ENCODE peak calls at places on chromosomes 11 and 22, in ten cellular contexts. J is body of pancreas, O is NB4, T is HFF-Myc, N is sigmoid colon, W is prostate gland, V is A673, R is Panc1, B is astrocyte of the spinal cord, E is Peyer's patch. M is an unnamed sample.

GRCh38 chr22:49724893-49725489 is 102.7 kb downstream of the BRD1 start:
- DNase-seq in J (peak), N (no peak), T (no peak), B (peak), V (peak), E (peak), R (no peak), W (peak), O (peak), M (peak)

GRCh38 chr11:34439521-34440258 is 956 bp downstream of the CAT start:
- DNase-seq in B (no peak), J (peak), W (no peak), T (no peak), O (no peak), R (no peak), V (no peak), E (no peak), N (no peak), M (no peak)

GRCh38 chr11:82191690-82192089 is 542.0 kb downstream of the FAM181B start:
- DNase-seq in V (no peak), W (no peak), E (no peak), N (no peak), J (no peak), O (no peak), B (no peak), R (no peak), T (no peak), M (no peak)

GRCh38 chr22:36279219-36279666 is 26.3 kb downstream of the APOL1 start:
- DNase-seq in J (no peak), E (no peak), N (no peak), W (no peak), B (no peak), R (no peak), V (no peak), T (no peak), O (peak), M (no peak)

GRCh38 chr11:6647836-6648235 is 7.8 kb downstream of the DCHS1 start:
- DNase-seq in B (no peak), V (no peak), J (no peak), E (no peak), R (no peak), T (no peak), O (no peak), W (no peak), N (peak), M (no peak)

GRCh38 chr11:130785376-130786110 is 130.7 kb downstream of the SNX19 start:
- DNase-seq in N (no peak), T (no peak), W (no peak), O (peak), R (no peak), E (no peak), B (peak), J (no peak), V (peak), M (peak)

GRCh38 chr22:46964773-46965550 is 202.5 kb downstream of the TBC1D22A start:
- DNase-seq in J (no peak), T (no peak), B (no peak), V (no peak), W (no peak), E (no peak), R (no peak), N (peak), O (no peak), M (no peak)

GRCh38 chr11:63841554-63841953 is 2.6 kb downstream of the MARK2 start:
- DNase-seq in V (peak), W (peak), O (no peak), R (no peak), B (peak), N (no peak), J (no peak), T (no peak), E (no peak), M (peak)

GRCh38 chr22:42356547-42356946 is 75.7 kb downstream of the NFAM1 start:
- DNase-seq in V (no peak), O (no peak), N (no peak), W (no peak), T (no peak), E (no peak), B (no peak), J (no peak), R (no peak), M (no peak)

GRCh38 chr11:102157219-102157618 is 47.0 kb downstream of the YAP1 start:
- DNase-seq in B (peak), E (no peak), J (peak), V (peak), R (no peak), W (peak), N (peak), T (no peak), O (no peak), M (peak)

GRCh38 chr11:68313574-68314202 is 1.3 kb downstream of the LRP5 start:
- DNase-seq in J (no peak), R (no peak), B (peak), E (no peak), O (peak), V (peak), T (peak), W (no peak), N (no peak), M (no peak)

GRCh38 chr11:67615455-67616430 is 9.0 kb downstream of the NDUFV1 start:
- DNase-seq in R (no peak), O (peak), T (no peak), B (no peak), W (no peak), V (peak), J (peak), E (no peak), N (no peak), M (peak)

GRCh38 chr11:10478574-10479550 is 23.8 kb downstream of the AMPD3 start:
- DNase-seq in T (no peak), E (no peak), J (no peak), O (no peak), V (no peak), R (no peak), N (no peak), W (no peak), B (no peak), M (no peak)

GRCh38 chr11:102309621-102310541 is 7.4 kb upstream of the BIRC3 start:
- DNase-seq in B (no peak), O (peak), N (no peak), W (no peak), E (no peak), V (peak), R (no peak), J (no peak), T (no peak), M (no peak)

GRCh38 chr11:48123934-48124755 is 92.5 kb upstream of the OR4B1 start:
- DNase-seq in O (no peak), R (no peak), J (no peak), N (no peak), T (no peak), W (no peak), E (no peak), V (no peak), B (no peak), M (no peak)

GRCh38 chr11:23554002-23554401 is 693.7 kb upstream of the CCDC179 start:
- DNase-seq in W (no peak), B (no peak), T (no peak), O (no peak), E (no peak), R (no peak), J (no peak), N (no peak), V (no peak), M (no peak)

GRCh38 chr22:33099593-33099992 is 41.4 kb upstream of the SYN3 start:
- DNase-seq in J (no peak), E (no peak), O (no peak), T (no peak), W (no peak), R (no peak), N (no peak), B (no peak), V (no peak), M (no peak)

GRCh38 chr22:49377306-49377705 is 450.4 kb downstream of the BRD1 start:
- DNase-seq in N (no peak), J (no peak), R (no peak), B (no peak), O (no peak), W (no peak), E (peak), V (no peak), T (no peak), M (no peak)

GRCh38 chr11:34339149-34340064 is 18.4 kb downstream of the ABTB2 start:
- DNase-seq in V (peak), J (no peak), N (no peak), O (peak), T (no peak), W (no peak), E (no peak), B (no peak), R (no peak), M (peak)

GRCh38 chr11:3835752-3836151 is 5.0 kb downstream of the RHOG start:
- DNase-seq in T (no peak), O (peak), W (no peak), B (no peak), E (no peak), R (no peak), V (no peak), J (no peak), N (no peak), M (no peak)

GRCh38 chr11:1908579-1908978 is 10.9 kb upstream of the TNNT3 start:
- DNase-seq in N (no peak), R (no peak), J (no peak), B (peak), O (no peak), W (no peak), E (no peak), T (no peak), V (no peak), M (peak)

GRCh38 chr11:17720796-17721171 is 1.4 kb downstream of the MYOD1 start:
- DNase-seq in E (no peak), O (no peak), W (no peak), N (no peak), T (no peak), R (no peak), B (no peak), J (no peak), V (peak), M (no peak)

GRCh38 chr11:117058761-117059233 is 39.4 kb downstream of the SIK3 start:
- DNase-seq in V (peak), T (peak), O (no peak), E (no peak), J (no peak), W (no peak), B (peak), N (no peak), R (no peak), M (peak)

GRCh38 chr11:48193876-48194275 is 22.7 kb upstream of the OR4B1 start:
- DNase-seq in N (no peak), R (no peak), W (no peak), O (no peak), J (no peak), V (no peak), B (peak), T (no peak), E (no peak), M (no peak)

GRCh38 chr22:22465782-22466181 is 42.8 kb downstream of the ZNF280B start:
- DNase-seq in W (no peak), V (no peak), N (no peak), R (no peak), J (no peak), T (no peak), B (no peak), O (no peak), E (no peak), M (no peak)

GRCh38 chr11:124676386-124676785 is 2.7 kb downstream of the SPA17 start:
- DNase-seq in B (no peak), V (peak), W (no peak), R (no peak), N (no peak), T (peak), O (no peak), J (no peak), E (no peak), M (peak)

GRCh38 chr11:95461858-95462257 is 230.9 kb upstream of the SESN3 start:
- DNase-seq in R (no peak), B (no peak), V (no peak), E (no peak), O (no peak), J (no peak), W (no peak), N (no peak), T (no peak), M (no peak)

GRCh38 chr22:31734512-31734911 is 15.4 kb downstream of the PRR14L start:
- DNase-seq in V (no peak), B (peak), R (no peak), E (no peak), J (no peak), N (no peak), W (no peak), O (no peak), T (no peak), M (peak)

GRCh38 chr11:123301696-123302400 is 106.8 kb upstream of the CLMP start:
- DNase-seq in J (peak), B (peak), R (peak), O (peak), T (no peak), V (peak), W (peak), N (peak), E (peak), M (peak)
- H3K4me3 ChIP-seq in J (no peak), B (peak), R (peak), O (peak), T (peak), V (peak), W (peak), N (peak), E (peak), M (peak)

GRCh38 chr11:32438346-32438882 is 3.1 kb upstream of the WT1 start:
- DNase-seq in O (no peak), V (no peak), W (no peak), B (no peak), E (no peak), T (no peak), J (no peak), R (no peak), N (no peak), M (no peak)

GRCh38 chr11:32438883-32439487 is 3.6 kb upstream of the WT1 start:
- DNase-seq in B (no peak), O (no peak), R (no peak), J (no peak), W (no peak), E (no peak), N (no peak), T (no peak), V (peak), M (peak)

GRCh38 chr11:32436751-32437405 is 1.5 kb upstream of the WT1 start:
- DNase-seq in T (no peak), W (no peak), B (no peak), N (no peak), R (no peak), J (no peak), V (no peak), O (peak), E (no peak), M (no peak)

GRCh38 chr11:32435947-32436750 is 810 bp upstream of the WT1 start:
- DNase-seq in J (no peak), V (peak), R (no peak), T (no peak), N (no peak), E (no peak), O (peak), W (no peak), B (no peak), M (peak)

GRCh38 chr11:32437406-32438345 is 2.3 kb upstream of the WT1 start:
- DNase-seq in B (no peak), J (no peak), W (no peak), N (no peak), T (no peak), V (peak), O (peak), R (no peak), E (no peak), M (no peak)
- H3K4me3 ChIP-seq in B (no peak), J (no peak), W (no peak), N (no peak), T (no peak), V (peak), O (peak), R (no peak), E (no peak), M (peak)

GRCh38 chr11:20668844-20669832 is at the start of gene NELL1:
- DNase-seq in J (no peak), T (no peak), B (no peak), O (no peak), N (no peak), R (no peak), W (no peak), E (no peak), V (peak), M (no peak)

GRCh38 chr11:20670932-20671403 is 1.6 kb downstream of the NELL1 start:
- DNase-seq in W (no peak), J (no peak), T (no peak), N (no peak), V (no peak), B (no peak), O (peak), E (no peak), R (no peak), M (no peak)

GRCh38 chr11:20669833-20670684 is 673 bp downstream of the NELL1 start:
- DNase-seq in T (no peak), B (no peak), O (no peak), E (no peak), R (no peak), N (no peak), V (peak), W (no peak), J (no peak), M (no peak)

GRCh38 chr11:20671856-20672546 is 2.6 kb downstream of the NELL1 start:
- DNase-seq in B (peak), N (no peak), W (no peak), E (no peak), T (no peak), J (no peak), O (peak), V (peak), R (no peak), M (peak)

GRCh38 chr11:20668410-20668809 is 976 bp upstream of the NELL1 start:
- DNase-seq in B (no peak), T (no peak), W (no peak), O (no peak), R (no peak), J (no peak), N (no peak), E (no peak), V (no peak), M (no peak)
- H3K4me3 ChIP-seq in B (no peak), T (no peak), W (no peak), O (no peak), R (no peak), J (no peak), N (no peak), E (no peak), V (no peak), M (no peak)

DNA sequence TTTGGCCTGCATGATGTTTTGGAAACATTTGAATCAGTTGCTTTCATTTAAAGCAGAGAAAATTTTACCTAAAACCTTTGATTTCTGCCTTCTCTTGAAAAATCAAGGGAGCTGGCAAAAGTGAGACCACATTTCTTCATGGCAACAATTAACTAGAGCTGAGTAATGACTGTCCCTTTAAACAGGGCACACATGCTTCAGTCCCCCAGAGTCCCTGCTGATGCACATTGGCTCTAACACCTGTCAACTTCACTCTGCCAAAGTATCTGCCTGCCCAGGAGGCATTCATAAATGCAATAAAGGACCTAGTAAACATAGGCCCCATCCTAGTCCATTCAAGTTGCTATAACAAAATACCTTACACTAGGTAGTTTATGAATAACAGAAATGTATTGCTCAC is 87.1 kb upstream of the LDLRAD3 start:
- DNase-seq in B (no peak), V (no peak), E (no peak), W (no peak), T (no peak), O (no peak), N (no peak), J (no peak), R (no peak), M (no peak)
- H3K4me3 ChIP-seq in B (no peak), V (no peak), E (no peak), W (no peak), T (no peak), O (no peak), N (no peak), J (no peak), R (no peak), M (no peak)